ENCODE peak calls at places on chromosomes 2 and 18, in five cellular contexts. E is choroid plexus epithelial cell, T is GM13976, I is endothelial cell, C is MCF 10A. O is an unnamed sample.

GRCh38 chr2:108927405-108927804 is 61.6 kb downstream of the EDAR start:
- DNase-seq in T (no peak), C (no peak), E (no peak), I (no peak), O (no peak)

GRCh38 chr18:37456873-37457272 is 108.7 kb downstream of the CELF4 start:
- DNase-seq in I (no peak), T (no peak), C (no peak), E (no peak), O (no peak)

GRCh38 chr2:172998547-172998946 is 77.1 kb upstream of the MAP3K20 start:
- DNase-seq in I (no peak), C (peak; percentile 4), T (no peak), E (no peak), O (no peak)

GRCh38 chr18:47436871-47437270 is 185.4 kb upstream of the SKOR2 start:
- DNase-seq in E (no peak), C (no peak), I (no peak), T (no peak), O (no peak)

GRCh38 chr2:222477962-222478608 is 53.7 kb downstream of the SGPP2 start:
- DNase-seq in E (no peak), I (no peak), C (no peak), T (no peak), O (no peak)

GRCh38 chr2:216606551-216607527 is 26.4 kb upstream of the IGFBP2 start:
- DNase-seq in T (peak; percentile 89), C (no peak), E (no peak), I (peak; percentile 20), O (peak; percentile 82)

GRCh38 chr2:104501929-104502328 is 352.0 kb upstream of the POU3F3 start:
- DNase-seq in T (no peak), I (no peak), E (no peak), C (no peak), O (no peak)

GRCh38 chr2:149180226-149180875 is 141.9 kb downstream of the LYPD6B start:
- DNase-seq in I (no peak), T (no peak), E (no peak), C (no peak), O (no peak)

GRCh38 chr2:207321504-207321903 is 155.8 kb upstream of the KLF7 start:
- DNase-seq in E (no peak), I (no peak), C (no peak), T (no peak), O (no peak)

GRCh38 chr2:118431188-118431562 is 342.9 kb downstream of the INSIG2 start:
- DNase-seq in I (no peak), E (peak; percentile 12), C (peak; percentile 66), T (no peak), O (no peak)

GRCh38 chr2:158457826-158458616 is 1.3 kb downstream of the PKP4 start:
- DNase-seq in C (peak; percentile 59), I (peak; percentile 77), E (peak; percentile 62), T (no peak), O (peak; percentile 74)

GRCh38 chr18:50562686-50563085 is 2.8 kb downstream of the MAPK4 start:
- DNase-seq in T (no peak), C (no peak), E (no peak), I (no peak), O (no peak)

GRCh38 chr2:55014962-55015939 is 35.0 kb downstream of the RTN4 start:
- DNase-seq in T (peak; percentile 23), E (peak; percentile 80), I (peak; percentile 32), C (peak; percentile 82), O (peak; percentile 21)

GRCh38 chr2:207188601-207189000 is 22.9 kb upstream of the KLF7 start:
- DNase-seq in E (peak; percentile 78), T (no peak), C (peak; percentile 51), I (no peak), O (no peak)

GRCh38 chr2:135875491-135876065 is 665 bp downstream of the MCM6 start:
- DNase-seq in E (peak; percentile 76), I (peak; percentile 38), C (peak; percentile 53), T (peak; percentile 70), O (peak; percentile 74)

GRCh38 chr2:237527766-237528165 is 38.6 kb upstream of the PRLH start:
- DNase-seq in T (no peak), E (no peak), C (no peak), I (no peak), O (no peak)

GRCh38 chr18:77061946-77062517 is 70.6 kb downstream of the MBP start:
- DNase-seq in E (peak; percentile 84), T (no peak), I (no peak), C (no peak), O (peak; percentile 61)

GRCh38 chr2:216657086-216657855 is 24.1 kb downstream of the IGFBP2 start:
- DNase-seq in T (no peak), E (no peak), I (no peak), C (no peak), O (no peak)

GRCh38 chr2:219448099-219448775 is 13.6 kb downstream of the SPEG start:
- DNase-seq in E (no peak), C (no peak), I (peak; percentile 41), T (no peak), O (no peak)

GRCh38 chr2:226018641-226019040 is 619.1 kb downstream of the NYAP2 start:
- DNase-seq in E (no peak), T (no peak), C (no peak), I (no peak), O (no peak)

GRCh38 chr2:234399451-234400246 is 97.2 kb downstream of the ARL4C start:
- DNase-seq in E (no peak), T (no peak), C (no peak), I (no peak), O (no peak)

GRCh38 chr2:239540174-239540573 is 139.4 kb upstream of the HDAC4 start:
- DNase-seq in C (no peak), T (no peak), I (no peak), E (no peak), O (no peak)

GRCh38 chr2:67895171-67895941 is 167.4 kb downstream of the C1D start:
- DNase-seq in E (peak; percentile 3), C (no peak), I (peak; percentile 22), T (no peak), O (no peak)

GRCh38 chr2:74548919-74549684 is 4.6 kb downstream of the LOXL3 start:
- DNase-seq in E (no peak), C (peak; percentile 71), T (peak; percentile 88), I (peak; percentile 34), O (peak; percentile 88)

GRCh38 chr2:74550231-74550630 is 3.5 kb downstream of the LOXL3 start:
- DNase-seq in I (no peak), C (no peak), T (no peak), E (no peak), O (peak; percentile 23)

GRCh38 chr2:74548285-74548918 is 5.3 kb downstream of the LOXL3 start:
- DNase-seq in I (no peak), C (no peak), E (no peak), T (no peak), O (no peak)

GRCh38 chr2:74551530-74551929 is 2.2 kb downstream of the LOXL3 start:
- DNase-seq in C (no peak), T (no peak), E (no peak), I (no peak), O (no peak)

DNA sequence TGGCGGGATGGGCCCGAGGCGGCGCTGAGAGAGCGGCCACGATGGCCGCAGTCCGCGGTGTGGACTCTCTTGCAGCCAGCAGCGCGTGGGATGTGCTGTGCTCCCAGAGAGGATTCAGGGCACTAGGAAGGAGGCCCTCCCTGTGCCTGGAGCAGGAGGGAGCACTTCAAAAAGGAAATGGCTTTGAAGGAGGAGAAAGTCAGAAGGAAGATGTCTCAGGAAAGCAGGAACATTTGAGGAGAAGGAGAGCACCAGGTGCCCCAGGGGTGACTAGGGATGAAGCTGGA is 4.1 kb downstream of the LOXL3 start:
- DNase-seq in C (no peak), I (no peak), E (no peak), T (no peak), O (peak; percentile 41)
- TF ChIP-seq CTCF in C (no peak), I (no peak), E (no peak), T (no peak), O (no peak)

GRCh38 chr2:202001826-202002225 is 31.8 kb upstream of the FZD7 start:
- DNase-seq in E (no peak), C (no peak), T (no peak), I (no peak), O (no peak)

GRCh38 chr2:201999289-201999688 is 34.4 kb upstream of the FZD7 start:
- DNase-seq in I (no peak), C (no peak), E (no peak), T (no peak), O (no peak)

GRCh38 chr2:202007015-202008011 is 26.3 kb upstream of the FZD7 start:
- DNase-seq in C (no peak), E (peak; percentile 9), I (no peak), T (no peak), O (no peak)

GRCh38 chr2:202005272-202005887 is 28.3 kb upstream of the FZD7 start:
- DNase-seq in T (peak; percentile 56), C (no peak), I (no peak), E (no peak), O (peak; percentile 50)

GRCh38 chr2:202002381-202002780 is 31.3 kb upstream of the FZD7 start:
- DNase-seq in I (no peak), C (no peak), T (no peak), E (no peak), O (no peak)
- TF ChIP-seq CTCF in I (no peak), C (no peak), T (no peak), E (no peak), O (no peak)

GRCh38 chr2:48541696-48542389 is 11.9 kb downstream of the STON1 start:
- DNase-seq in I (no peak), C (no peak), T (no peak), E (no peak), O (no peak)

GRCh38 chr2:48540237-48540935 is 10.4 kb downstream of the STON1 start:
- DNase-seq in E (no peak), C (no peak), I (no peak), T (no peak), O (no peak)

GRCh38 chr2:48543895-48544294 is 13.9 kb downstream of the STON1 start:
- DNase-seq in I (no peak), C (no peak), E (peak; percentile 13), T (no peak), O (no peak)

GRCh38 chr2:48548871-48549270 is 18.9 kb downstream of the STON1 start:
- DNase-seq in T (no peak), C (no peak), E (peak; percentile 6), I (no peak), O (no peak)

DNA sequence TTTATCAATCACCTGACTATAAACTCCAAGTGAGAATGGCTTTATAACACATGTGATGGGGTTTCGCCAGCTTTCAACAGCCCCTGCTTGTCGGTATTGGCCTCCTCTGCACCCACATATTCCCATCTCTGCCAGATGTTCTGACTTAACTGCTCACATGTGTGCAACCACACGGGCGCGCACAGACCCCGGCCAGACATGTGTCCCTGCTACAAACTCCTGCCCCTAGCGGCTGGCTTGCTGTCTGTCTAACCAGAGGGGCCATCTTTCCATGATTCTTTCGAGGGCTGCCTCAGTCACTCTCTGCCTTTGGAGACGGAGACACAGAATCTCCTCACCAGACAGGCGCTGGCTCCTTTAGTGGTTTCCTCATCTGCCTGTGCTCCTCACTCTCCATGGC is 15.3 kb downstream of the STON1 start:
- DNase-seq in T (no peak), E (peak; percentile 13), C (no peak), I (no peak), O (no peak)
- TF ChIP-seq CTCF in T (no peak), E (peak; percentile 37), C (no peak), I (no peak), O (no peak)

DNA sequence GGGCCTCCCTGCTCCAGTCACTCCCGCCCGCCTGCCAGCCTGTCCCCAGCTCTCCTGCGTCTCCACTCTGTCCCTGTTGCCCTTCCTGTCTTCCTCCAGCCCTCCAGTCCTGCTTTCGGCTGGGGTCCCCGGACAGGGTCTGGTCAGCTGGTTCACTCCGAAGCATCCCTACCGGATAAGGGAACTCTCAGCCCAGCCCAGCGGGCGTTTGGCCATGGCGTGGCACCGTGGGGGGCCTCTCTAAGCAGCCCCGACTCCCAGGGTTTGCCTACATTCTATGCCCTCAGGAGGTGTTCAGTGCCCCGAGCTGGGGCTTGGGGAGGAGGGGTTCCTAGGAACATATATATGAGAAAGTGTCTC is 183.0 kb upstream of the HAAO start:
- DNase-seq in C (no peak), T (no peak), E (no peak), I (no peak), O (no peak)
- TF ChIP-seq CTCF in C (no peak), T (no peak), E (no peak), I (no peak), O (no peak)

O was measured in GM20000.